ENCODE peak calls at places on chromosome 11, in eight cellular contexts. K is uterus, M is HCT116, B is cardiac muscle cell, S is right lobe of liver, I is mesothelial cell of epicardium, O is NB4, N is transverse colon. Y is an unnamed sample.

GRCh38 chr11:93850585-93851018 is at the start of gene VSTM5:
- DNase-seq in K (no peak), M (no peak), B (no peak), S (no peak), I (no peak), O (no peak), N (no peak), Y (no peak)

GRCh38 chr11:86743223-86744118 is 56.9 kb upstream of the PRSS23 start:
- DNase-seq in K (peak; percentile 45), M (peak; percentile 95), B (peak; percentile 8), S (no peak), I (no peak), O (peak; percentile 89), N (peak; percentile 26), Y (no peak)

GRCh38 chr11:69201764-69202370 is 46.1 kb downstream of the SMIM38 start:
- DNase-seq in K (no peak), M (no peak), B (no peak), S (no peak), I (no peak), O (no peak), N (no peak), Y (no peak)

GRCh38 chr11:35822815-35823495 is 120.9 kb upstream of the LDLRAD3 start:
- DNase-seq in K (no peak), M (no peak), B (no peak), S (no peak), I (no peak), O (no peak), N (no peak), Y (no peak)

GRCh38 chr11:118047749-118048148 is 29.1 kb upstream of the TMPRSS4 start:
- DNase-seq in K (no peak), M (no peak), B (no peak), S (no peak), I (no peak), O (no peak), N (no peak), Y (no peak)

GRCh38 chr11:67276821-67277230 is 10.6 kb downstream of the GRK2 start:
- DNase-seq in K (no peak), M (no peak), B (peak; percentile 23), S (peak; percentile 50), I (no peak), O (peak; percentile 98), N (peak; percentile 65), Y (no peak)

GRCh38 chr11:84660257-84660656 is 966.9 kb downstream of the DLG2 start:
- DNase-seq in K (no peak), M (no peak), B (no peak), S (no peak), I (no peak), O (no peak), N (no peak), Y (no peak)

GRCh38 chr11:133810179-133810550 is 35.1 kb downstream of the SPATA19 start:
- DNase-seq in K (no peak), M (no peak), B (no peak), S (no peak), I (no peak), O (no peak), N (no peak), Y (no peak)

GRCh38 chr11:71086687-71087258 is 165.6 kb downstream of the SHANK2 start:
- DNase-seq in K (no peak), M (no peak), B (peak; percentile 71), S (no peak), I (peak; percentile 58), O (peak; percentile 34), N (no peak), Y (peak; percentile 38)

GRCh38 chr11:77658213-77659013 is 20.8 kb upstream of the CLNS1A start:
- DNase-seq in K (no peak), M (no peak), B (no peak), S (no peak), I (no peak), O (no peak), N (no peak), Y (no peak)

DNA sequence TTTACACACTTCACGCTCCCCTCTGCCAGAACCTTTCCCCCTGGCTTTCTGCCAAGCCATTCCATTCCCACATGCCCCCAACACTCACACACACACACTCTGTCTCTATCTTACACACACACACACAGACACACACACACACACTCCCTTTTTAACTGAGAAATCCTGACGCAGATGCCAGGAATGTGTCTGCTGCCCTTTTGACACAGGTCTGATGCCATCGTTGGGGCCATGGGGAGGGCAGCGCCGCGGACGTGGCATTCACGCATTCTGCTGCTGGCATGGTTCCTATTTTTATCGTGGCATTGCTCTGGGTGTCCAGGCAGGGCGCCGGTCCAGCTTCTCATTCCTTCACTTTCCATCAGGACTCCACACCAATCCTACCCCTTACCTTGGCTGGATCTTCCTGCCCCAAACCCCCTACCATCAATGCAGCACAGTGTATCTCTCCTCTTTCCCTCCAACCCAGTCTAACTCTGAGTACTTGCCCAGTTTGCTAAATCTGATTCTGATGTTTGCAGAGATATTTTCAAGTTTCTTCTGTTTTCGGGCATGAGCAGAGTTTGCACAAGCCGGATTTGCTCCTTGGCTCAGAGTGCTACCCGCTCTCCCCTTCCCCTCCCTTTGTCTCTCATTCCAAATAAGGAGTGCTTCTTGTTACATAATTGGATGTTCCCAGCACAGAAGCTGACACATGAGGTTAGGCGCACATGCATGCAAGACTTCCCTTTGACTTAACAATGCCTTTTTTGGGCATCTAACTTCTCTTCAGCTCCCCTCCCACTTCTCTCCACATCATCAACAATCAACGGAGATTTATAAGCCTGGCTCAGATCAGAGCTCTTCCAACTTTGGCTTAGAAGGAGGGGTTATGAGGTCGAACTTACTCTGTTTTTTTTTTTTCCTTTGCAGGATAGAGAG is 18.8 kb downstream of the SNX19 start:
- DNase-seq in K (peak; percentile 81), M (no peak), B (no peak), S (peak; percentile 89), I (no peak), O (no peak), N (peak; percentile 57), Y (no peak)
- TF ChIP-seq CTCF in K (no peak), M (no peak), B (no peak), S (no peak), I (no peak), O (no peak), N (no peak), Y (no peak)

GRCh38 chr11:119705362-119705761 is 23.6 kb downstream of the NECTIN1 start:
- DNase-seq in K (no peak), M (no peak), B (no peak), S (no peak), I (no peak), O (no peak), N (no peak), Y (no peak)

GRCh38 chr11:119709171-119709570 is 19.8 kb downstream of the NECTIN1 start:
- DNase-seq in K (no peak), M (no peak), B (no peak), S (no peak), I (no peak), O (no peak), N (no peak), Y (no peak)

GRCh38 chr11:119704849-119705248 is 24.2 kb downstream of the NECTIN1 start:
- DNase-seq in K (no peak), M (no peak), B (no peak), S (no peak), I (no peak), O (no peak), N (no peak), Y (no peak)

GRCh38 chr11:119706029-119706428 is 23.0 kb downstream of the NECTIN1 start:
- DNase-seq in K (no peak), M (no peak), B (peak; percentile 42), S (no peak), I (no peak), O (no peak), N (no peak), Y (no peak)

DNA sequence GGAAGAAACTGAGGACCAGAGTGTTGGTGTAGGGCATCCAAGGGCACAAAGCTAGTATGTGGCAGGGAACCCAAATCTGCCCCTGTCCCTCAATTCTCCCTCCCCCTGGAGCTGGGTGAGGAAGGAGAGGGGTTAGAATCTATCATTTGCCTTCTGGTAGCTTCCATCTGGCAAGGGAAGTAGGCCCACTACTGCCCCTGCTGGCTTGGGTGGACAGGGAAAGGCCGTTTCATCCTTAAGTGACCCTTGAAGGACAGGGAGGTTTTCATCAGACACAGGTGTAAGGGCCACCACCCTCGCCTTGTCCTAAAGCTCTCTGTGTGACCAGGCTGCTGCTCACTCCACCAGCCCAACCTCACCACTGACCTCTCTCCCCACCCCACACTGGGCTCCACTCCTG is 22.1 kb downstream of the NECTIN1 start:
- DNase-seq in K (no peak), M (no peak), B (no peak), S (no peak), I (no peak), O (no peak), N (no peak), Y (no peak)
- TF ChIP-seq CTCF in K (no peak), M (peak; percentile 64), B (peak; percentile 31), S (no peak), I (no peak), O (peak; percentile 24), N (no peak), Y (peak; percentile 22)

GRCh38 chr11:6638437-6638836 is 17.2 kb downstream of the DCHS1 start:
- DNase-seq in K (no peak), M (no peak), B (no peak), S (no peak), I (no peak), O (peak; percentile 39), N (no peak), Y (no peak)
- TF ChIP-seq CTCF in K (no peak), M (no peak), B (no peak), S (no peak), I (no peak), O (no peak), N (no peak), Y (no peak)

GRCh38 chr11:17762309-17762974 is 27.9 kb downstream of the KCNC1 start:
- DNase-seq in K (no peak), M (peak; percentile 28), B (no peak), S (no peak), I (no peak), O (peak; percentile 45), N (no peak), Y (no peak)
- TF ChIP-seq CTCF in K (no peak), M (no peak), B (no peak), S (no peak), I (no peak), O (peak; percentile 9), N (no peak), Y (no peak)

DNA sequence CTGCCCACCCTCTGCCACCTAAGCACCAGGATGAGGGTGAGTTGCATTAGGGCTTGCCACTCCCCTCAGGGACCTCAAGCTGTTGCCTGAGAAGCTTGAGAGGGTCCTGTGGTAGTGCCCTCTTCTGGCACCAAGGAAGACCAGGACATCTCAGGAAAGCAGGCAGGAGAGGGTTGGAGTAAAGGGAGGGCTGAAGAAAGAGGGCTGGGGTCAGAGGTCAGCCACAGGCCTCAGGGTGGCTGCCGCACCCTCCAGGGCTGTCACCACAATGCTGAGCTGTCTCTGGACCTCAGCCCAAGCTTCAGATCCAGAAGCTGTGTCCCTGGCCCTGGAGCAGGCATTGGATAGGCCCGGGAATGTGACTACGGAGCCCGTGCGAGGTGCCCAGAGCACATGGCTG is 4.1 kb downstream of the SAC3D1 start:
- DNase-seq in K (no peak), M (no peak), B (no peak), S (no peak), I (no peak), O (no peak), N (no peak), Y (no peak)
- TF ChIP-seq CTCF in K (no peak), M (no peak), B (no peak), S (no peak), I (no peak), O (no peak), N (no peak), Y (no peak)